ENCODE peak calls at places on chromosomes 3 and 15, in six cellular contexts. G is nephron progenitor cell, U is cardiac fibroblast, C is cardiac muscle cell, O is lower leg skin, R is uterus. M is an unnamed sample.

GRCh38 chr3:83039422-83039821 is 1278.0 kb upstream of the GBE1 start:
- DNase-seq in C (no peak), G (no peak), R (no peak), U (no peak), O (no peak), M (no peak)

GRCh38 chr15:58233341-58233740 is 95.2 kb downstream of the AQP9 start:
- DNase-seq in O (no peak), C (no peak), U (no peak), R (no peak), G (no peak), M (no peak)

GRCh38 chr15:89814112-89814742 is 425 bp downstream of the ANPEP start:
- DNase-seq in R (no peak), O (no peak), C (peak; percentile 24), G (peak; percentile 28), U (no peak), M (no peak)

GRCh38 chr3:51500632-51501131 is 867 bp upstream of the DCAF1 start:
- DNase-seq in G (no peak), O (peak; percentile 26), R (peak; percentile 28), C (no peak), U (no peak), M (no peak)

GRCh38 chr3:193833592-193833991 is 240.6 kb downstream of the OPA1 start:
- DNase-seq in G (no peak), O (no peak), U (no peak), C (no peak), R (no peak), M (no peak)

GRCh38 chr3:142027295-142027694 is 122.0 kb downstream of the TFDP2 start:
- DNase-seq in O (no peak), R (no peak), U (no peak), C (peak; percentile 22), G (no peak), M (no peak)

GRCh38 chr3:66418432-66419052 is 82.3 kb downstream of the LRIG1 start:
- DNase-seq in R (no peak), C (no peak), U (no peak), O (no peak), G (no peak), M (no peak)

GRCh38 chr15:40334941-40335795 is 5.6 kb downstream of the CCDC9B start:
- DNase-seq in O (no peak), C (no peak), U (no peak), R (no peak), G (no peak), M (no peak)

GRCh38 chr15:99911824-99912223 is 178.6 kb upstream of the LYSMD4 start:
- DNase-seq in G (no peak), R (no peak), O (no peak), U (no peak), C (peak; percentile 76), M (no peak)

GRCh38 chr3:124599779-124600693 is 130.2 kb upstream of the UMPS start:
- DNase-seq in G (no peak), C (no peak), R (no peak), O (no peak), U (peak; percentile 54), M (no peak)

GRCh38 chr3:9916734-9917680 is at the start of gene IL17RC:
- DNase-seq in G (peak; percentile 73), R (peak; percentile 93), C (peak; percentile 87), O (peak; percentile 91), U (peak; percentile 96), M (peak; percentile 94)

GRCh38 chr3:133295199-133295901 is 104.5 kb upstream of the BFSP2 start:
- DNase-seq in U (peak; percentile 69), R (no peak), O (no peak), G (no peak), C (peak; percentile 19), M (no peak)

GRCh38 chr15:79540551-79540950 is 108.4 kb downstream of the MINAR1 start:
- DNase-seq in G (no peak), R (no peak), C (no peak), U (no peak), O (no peak), M (no peak)

GRCh38 chr15:85750319-85750806 is 44.4 kb downstream of the KLHL25 start:
- DNase-seq in U (no peak), R (peak; percentile 91), O (no peak), G (no peak), C (peak; percentile 92), M (no peak)

GRCh38 chr3:44712455-44713075 is at the start of gene ZNF502:
- DNase-seq in C (peak; percentile 95), O (peak; percentile 80), R (peak; percentile 87), G (peak; percentile 4), U (peak; percentile 93), M (peak; percentile 83)

GRCh38 chr3:176795897-176796296 is 401.4 kb downstream of the TBL1XR1 start:
- DNase-seq in O (no peak), U (peak; percentile 13), C (no peak), G (peak; percentile 21), R (no peak), M (peak; percentile 4)

GRCh38 chr3:120497318-120497717 is 46.5 kb upstream of the FSTL1 start:
- DNase-seq in U (peak; percentile 99), R (no peak), C (peak; percentile 88), O (no peak), G (no peak), M (no peak)

GRCh38 chr15:81088496-81088895 is 45.6 kb upstream of the CFAP161 start:
- DNase-seq in R (no peak), O (no peak), G (no peak), C (no peak), U (no peak), M (no peak)

GRCh38 chr3:13808576-13808975 is 71.3 kb downstream of the WNT7A start:
- DNase-seq in U (no peak), R (no peak), G (no peak), C (no peak), O (no peak), M (no peak)

GRCh38 chr15:92809880-92810361 is 90.2 kb upstream of the CHD2 start:
- DNase-seq in G (no peak), R (no peak), U (peak; percentile 65), C (peak; percentile 63), O (no peak), M (peak; percentile 69)

GRCh38 chr3:15753056-15753710 is 44.6 kb downstream of the ANKRD28 start:
- DNase-seq in O (no peak), C (peak; percentile 20), R (no peak), G (no peak), U (no peak), M (no peak)

GRCh38 chr3:138051946-138052802 is 42.2 kb downstream of the CLDN18 start:
- DNase-seq in U (peak; percentile 71), O (no peak), G (peak; percentile 57), C (peak; percentile 60), R (no peak), M (peak; percentile 70)

GRCh38 chr15:57253082-57253481 is 123.2 kb upstream of the CGNL1 start:
- DNase-seq in R (no peak), O (no peak), G (no peak), C (no peak), U (no peak), M (no peak)

GRCh38 chr3:49316696-49317457 is 23.0 kb downstream of the USP4 start:
- DNase-seq in G (no peak), U (no peak), O (no peak), R (peak; percentile 51), C (no peak), M (no peak)

GRCh38 chr15:61227269-61228024 is 1.7 kb downstream of the RORA start:
- DNase-seq in C (peak; percentile 62), O (no peak), R (peak; percentile 34), U (peak; percentile 59), G (peak; percentile 70), M (peak; percentile 35)

GRCh38 chr15:98581715-98582114 is 66.6 kb upstream of the IGF1R start:
- DNase-seq in C (no peak), O (no peak), R (no peak), G (no peak), U (no peak), M (no peak)
- TF ChIP-seq CTCF in C (peak; percentile 16), O (no peak), R (no peak), G (peak; percentile 23), U (no peak), M (peak; percentile 32)

GRCh38 chr15:101723874-101724674 is at the start of gene TARS3:
- DNase-seq in G (peak; percentile 98), R (peak; percentile 94), O (peak; percentile 93), C (peak; percentile 91), U (peak; percentile 86), M (peak; percentile 98)
- TF ChIP-seq CTCF in G (no peak), R (peak; percentile 14), O (no peak), C (peak; percentile 10), U (peak; percentile 2), M (peak; percentile 16)

GRCh38 chr15:64092864-64093626 is 593 bp downstream of the CIAO2A start:
- DNase-seq in C (peak; percentile 61), R (peak; percentile 32), G (peak; percentile 36), O (no peak), U (peak; percentile 58), M (peak; percentile 61)
- TF ChIP-seq CTCF in C (no peak), R (no peak), G (no peak), O (no peak), U (peak; percentile 16), M (no peak)

GRCh38 chr3:190326930-190327329 is 4.7 kb upstream of the CLDN1 start:
- DNase-seq in C (peak; percentile 76), G (no peak), R (peak; percentile 29), O (no peak), U (peak; percentile 87), M (no peak)

GRCh38 chr3:190323241-190323617 is 983 bp upstream of the CLDN1 start:
- DNase-seq in R (peak; percentile 27), O (no peak), G (no peak), C (peak; percentile 17), U (peak; percentile 41), M (no peak)

GRCh38 chr3:190322604-190323240 is 476 bp upstream of the CLDN1 start:
- DNase-seq in R (peak; percentile 50), O (no peak), G (no peak), U (peak; percentile 52), C (peak; percentile 46), M (no peak)

GRCh38 chr3:190326361-190326760 is 4.1 kb upstream of the CLDN1 start:
- DNase-seq in U (no peak), R (peak; percentile 17), C (no peak), O (no peak), G (no peak), M (no peak)

DNA sequence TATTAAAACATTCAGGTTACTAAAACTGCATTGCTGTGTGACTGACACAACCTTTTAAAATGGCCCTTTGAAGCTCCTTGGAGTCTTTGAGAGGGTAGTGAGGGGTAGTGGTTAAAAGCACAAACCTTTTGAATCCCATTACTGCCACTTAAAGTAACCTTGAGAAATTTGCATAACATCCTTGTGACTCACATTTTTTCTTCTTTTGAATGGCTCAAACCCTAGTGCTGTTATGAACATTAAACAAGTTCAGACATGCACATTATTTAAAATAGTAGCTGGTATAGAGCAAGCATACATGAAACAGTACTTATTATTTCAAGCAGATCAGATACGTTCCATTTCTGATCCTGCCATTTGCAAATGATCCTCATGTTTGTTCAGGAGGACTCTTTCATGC is 3.7 kb upstream of the CLDN1 start:
- DNase-seq in G (no peak), C (peak; percentile 18), R (no peak), O (no peak), U (peak; percentile 60), M (no peak)
- TF ChIP-seq CTCF in G (no peak), C (no peak), R (no peak), O (no peak), U (no peak), M (no peak)

GRCh38 chr3:128748527-128748926 is 22.5 kb downstream of the RAB7A start:
- DNase-seq in R (no peak), O (no peak), U (no peak), C (no peak), G (no peak), M (no peak)
- TF ChIP-seq CTCF in R (no peak), O (no peak), U (no peak), C (no peak), G (no peak), M (no peak)